ENCODE peak calls at places on chromosomes 1 and 21, in nine cellular contexts. E is ovary, Q is heart right ventricle, F is dorsolateral prefrontal cortex, N is substantia nigra, D is kidney, B is astrocyte, W is body of pancreas, J is A549. A is an unnamed sample.

GRCh38 chr1:238488406-238488805 is 597.7 kb upstream of the ZP4 start:
- DNase-seq in E (no peak), Q (no peak), F (no peak), N (no peak), D (no peak), B (no peak), W (no peak), J (no peak), A (no peak)

GRCh38 chr1:201661823-201662213 is 122.9 kb downstream of the NAV1 start:
- DNase-seq in E (no peak), Q (no peak), F (no peak), N (no peak), D (no peak), B (no peak), W (no peak), J (no peak), A (no peak)

GRCh38 chr21:28904961-28905435 is 87.7 kb downstream of the LTN1 start:
- DNase-seq in E (no peak), Q (no peak), F (no peak), N (no peak), D (no peak), B (no peak), W (no peak), J (no peak), A (no peak)

GRCh38 chr21:30710499-30710898 is 8.1 kb downstream of the KRTAP21-3 start:
- DNase-seq in E (no peak), Q (no peak), F (no peak), N (no peak), D (no peak), B (no peak), W (no peak), J (no peak), A (no peak)

GRCh38 chr1:210541680-210542358 is 213.1 kb downstream of the HHAT start:
- DNase-seq in E (no peak), Q (no peak), F (no peak), N (no peak), D (no peak), B (peak), W (no peak), J (no peak), A (no peak)

GRCh38 chr1:195122497-195122896 is 1485.7 kb downstream of the KCNT2 start:
- DNase-seq in E (no peak), Q (no peak), F (no peak), N (no peak), D (no peak), B (no peak), W (no peak), J (no peak), A (no peak)

GRCh38 chr21:43467785-43468184 is 40.9 kb upstream of the SIK1 start:
- DNase-seq in E (no peak), Q (no peak), F (no peak), N (no peak), D (peak), B (no peak), W (no peak), J (no peak), A (peak)

GRCh38 chr1:8031176-8031785 is 5.2 kb upstream of the ERRFI1 start:
- DNase-seq in E (peak), Q (peak), F (no peak), N (no peak), D (no peak), B (no peak), W (peak), J (no peak), A (no peak)

GRCh38 chr1:15198684-15199083 is 45.1 kb downstream of the TMEM51 start:
- DNase-seq in E (no peak), Q (no peak), F (no peak), N (no peak), D (peak), B (no peak), W (peak), J (no peak), A (no peak)

GRCh38 chr1:109388884-109389637 is 8.7 kb downstream of the SORT1 start:
- DNase-seq in E (no peak), Q (no peak), F (no peak), N (no peak), D (no peak), B (no peak), W (no peak), J (no peak), A (no peak)

GRCh38 chr1:42658880-42659337 is 686 bp downstream of the PPIH start:
- DNase-seq in E (no peak), Q (no peak), F (no peak), N (no peak), D (no peak), B (peak), W (no peak), J (no peak), A (no peak)

GRCh38 chr1:231625975-231626534 is 535 bp upstream of the DISC1 start:
- DNase-seq in E (no peak), Q (no peak), F (no peak), N (no peak), D (no peak), B (no peak), W (no peak), J (no peak), A (no peak)

GRCh38 chr1:62516600-62516999 is 79.8 kb downstream of the USP1 start:
- DNase-seq in E (no peak), Q (no peak), F (no peak), N (no peak), D (no peak), B (no peak), W (no peak), J (no peak), A (no peak)

GRCh38 chr1:202160377-202160940 is at the start of gene PTPN7:
- DNase-seq in E (no peak), Q (no peak), F (no peak), N (no peak), D (no peak), B (no peak), W (no peak), J (no peak), A (no peak)

GRCh38 chr1:184456189-184456588 is 69.4 kb downstream of the C1orf21 start:
- DNase-seq in E (no peak), Q (no peak), F (no peak), N (no peak), D (no peak), B (no peak), W (no peak), J (no peak), A (no peak)

GRCh38 chr1:191696371-191696770 is 461.9 kb upstream of the RGS18 start:
- DNase-seq in E (no peak), Q (no peak), F (no peak), N (no peak), D (no peak), B (no peak), W (no peak), J (no peak), A (no peak)

GRCh38 chr1:72601035-72601674 is 318.8 kb upstream of the NEGR1 start:
- DNase-seq in E (no peak), Q (no peak), F (no peak), N (no peak), D (no peak), B (no peak), W (no peak), J (no peak), A (no peak)

GRCh38 chr21:44994581-44995171 is 54.8 kb downstream of the SLX9 start:
- DNase-seq in E (no peak), Q (no peak), F (no peak), N (no peak), D (peak), B (no peak), W (no peak), J (no peak), A (peak)

GRCh38 chr1:43878854-43879253 is 54.7 kb upstream of the ARTN start:
- DNase-seq in E (no peak), Q (no peak), F (no peak), N (no peak), D (no peak), B (no peak), W (no peak), J (no peak), A (no peak)

GRCh38 chr1:211814313-211814712 is 16.2 kb downstream of the LPGAT1 start:
- DNase-seq in E (no peak), Q (no peak), F (no peak), N (no peak), D (no peak), B (no peak), W (no peak), J (no peak), A (no peak)

GRCh38 chr1:239126881-239127280 is 259.5 kb upstream of the CHRM3 start:
- DNase-seq in E (no peak), Q (no peak), F (no peak), N (no peak), D (no peak), B (peak), W (no peak), J (no peak), A (no peak)

GRCh38 chr1:178146456-178146855 is 52.6 kb downstream of the RASAL2 start:
- DNase-seq in E (no peak), Q (no peak), F (no peak), N (no peak), D (no peak), B (peak), W (no peak), J (no peak), A (no peak)

GRCh38 chr1:147676306-147677085 is 6.2 kb upstream of the ACP6 start:
- DNase-seq in E (no peak), Q (no peak), F (no peak), N (no peak), D (no peak), B (peak), W (no peak), J (peak), A (no peak)

GRCh38 chr1:165356876-165357275 is 361 bp upstream of the LMX1A start:
- DNase-seq in E (no peak), Q (no peak), F (no peak), N (no peak), D (no peak), B (no peak), W (no peak), J (no peak), A (no peak)

GRCh38 chr1:151142411-151143056 is 3.9 kb downstream of the SEMA6C start:
- DNase-seq in E (no peak), Q (peak), F (no peak), N (no peak), D (no peak), B (no peak), W (no peak), J (no peak), A (no peak)

GRCh38 chr1:64687725-64688285 is 57.1 kb upstream of the RAVER2 start:
- DNase-seq in E (peak), Q (no peak), F (no peak), N (no peak), D (no peak), B (peak), W (peak), J (no peak), A (no peak)

GRCh38 chr1:4486408-4487120 is 167.8 kb upstream of the AJAP1 start:
- DNase-seq in E (no peak), Q (no peak), F (no peak), N (no peak), D (no peak), B (no peak), W (no peak), J (no peak), A (no peak)

GRCh38 chr1:178575611-178576331 is 62.9 kb downstream of the TEX35 start:
- DNase-seq in E (no peak), Q (no peak), F (no peak), N (no peak), D (no peak), B (peak), W (no peak), J (no peak), A (no peak)

GRCh38 chr21:44436958-44437357 is 18.4 kb upstream of the LRRC3 start:
- DNase-seq in E (peak), Q (no peak), F (peak), N (no peak), D (peak), B (no peak), W (no peak), J (no peak), A (peak)

GRCh38 chr21:33238565-33239255 is 9.0 kb downstream of the IFNAR2 start:
- DNase-seq in E (no peak), Q (no peak), F (no peak), N (no peak), D (no peak), B (no peak), W (no peak), J (no peak), A (no peak)

GRCh38 chr1:231139659-231140650 is 21.9 kb upstream of the TRIM67 start:
- DNase-seq in E (no peak), Q (no peak), F (no peak), N (no peak), D (no peak), B (peak), W (peak), J (peak), A (no peak)

GRCh38 chr1:218996362-218996761 is 177.3 kb upstream of the LYPLAL1 start:
- DNase-seq in E (no peak), Q (no peak), F (no peak), N (no peak), D (no peak), B (no peak), W (no peak), J (no peak), A (no peak)

GRCh38 chr1:168438626-168439025 is 105.2 kb downstream of the XCL2 start:
- DNase-seq in E (no peak), Q (no peak), F (no peak), N (no peak), D (no peak), B (no peak), W (no peak), J (no peak), A (no peak)

GRCh38 chr1:116508984-116509980 is 61.5 kb downstream of the CD58 start:
- DNase-seq in E (no peak), Q (no peak), F (no peak), N (no peak), D (no peak), B (peak), W (no peak), J (peak), A (no peak)

GRCh38 chr1:6338685-6339084 is 54.9 kb downstream of the ACOT7 start:
- DNase-seq in E (no peak), Q (no peak), F (no peak), N (no peak), D (no peak), B (no peak), W (no peak), J (no peak), A (no peak)

GRCh38 chr21:28283652-28284490 is 708.8 kb downstream of the LTN1 start:
- DNase-seq in E (no peak), Q (peak), F (no peak), N (no peak), D (no peak), B (peak), W (no peak), J (no peak), A (no peak)

GRCh38 chr1:162077900-162078299 is 8.4 kb downstream of the NOS1AP start:
- DNase-seq in E (no peak), Q (no peak), F (no peak), N (no peak), D (no peak), B (no peak), W (no peak), J (no peak), A (no peak)

GRCh38 chr21:42193131-42193671 is 25.7 kb upstream of the ABCG1 start:
- DNase-seq in E (no peak), Q (no peak), F (no peak), N (no peak), D (no peak), B (peak), W (no peak), J (no peak), A (no peak)

GRCh38 chr1:6519491-6519934 is 28.0 kb upstream of the PLEKHG5 start:
- DNase-seq in E (no peak), Q (no peak), F (no peak), N (no peak), D (peak), B (peak), W (no peak), J (no peak), A (no peak)

GRCh38 chr1:232784794-232785193 is 20.4 kb upstream of the MAP10 start:
- DNase-seq in E (no peak), Q (no peak), F (no peak), N (no peak), D (no peak), B (no peak), W (no peak), J (no peak), A (no peak)

GRCh38 chr1:93348104-93348780 is 2.5 kb downstream of the DR1 start:
- DNase-seq in E (no peak), Q (no peak), F (no peak), N (no peak), D (no peak), B (no peak), W (no peak), J (no peak), A (no peak)
- H3K27ac ChIP-seq in E (no peak), Q (peak), F (no peak), N (no peak), D (no peak), B (peak), W (no peak), J (no peak), A (no peak)

DNA sequence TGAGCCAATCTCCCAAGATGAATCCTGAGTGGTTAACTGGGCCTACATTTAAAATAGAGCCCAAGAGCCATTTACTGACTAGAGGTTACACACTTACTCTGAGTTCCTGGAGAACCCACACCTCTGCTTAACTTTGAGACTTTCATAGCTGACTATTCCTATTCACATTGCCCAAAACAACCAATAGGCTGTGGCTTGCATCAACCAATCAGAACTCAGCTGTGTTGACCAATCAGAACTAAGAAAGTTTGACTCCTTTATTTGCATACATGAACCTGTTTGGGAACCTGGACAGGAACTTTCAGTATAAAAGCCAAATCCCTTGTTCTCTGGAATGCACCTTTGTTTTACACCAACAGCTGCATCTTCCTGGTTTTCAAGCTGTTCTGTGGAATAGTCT is 9.5 kb downstream of the ZSWIM5 start:
- DNase-seq in E (no peak), Q (no peak), F (no peak), N (no peak), D (no peak), B (no peak), W (no peak), J (no peak), A (no peak)
- H3K27ac ChIP-seq in E (no peak), Q (no peak), F (no peak), N (no peak), D (no peak), B (no peak), W (no peak), J (no peak), A (no peak)

DNA sequence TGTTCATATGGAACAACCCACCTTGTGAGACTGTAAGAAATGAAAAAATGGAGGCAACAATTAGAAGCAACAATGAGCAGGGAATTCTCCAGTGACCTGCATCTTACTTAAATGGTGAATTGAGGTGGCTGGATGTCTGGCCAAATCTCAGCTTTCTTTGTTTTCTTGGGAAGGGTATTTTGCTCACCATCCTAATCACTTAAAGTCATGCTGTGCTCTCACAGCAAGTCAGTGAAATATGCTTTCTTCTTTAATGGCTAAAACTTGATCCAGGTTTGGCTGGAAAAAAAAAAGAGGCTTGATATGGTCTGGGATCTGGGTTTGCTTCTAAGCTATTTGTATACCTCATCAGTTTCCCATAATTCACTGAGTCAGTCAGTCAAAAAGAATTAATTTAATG is 124.8 kb downstream of the ESRRG start:
- DNase-seq in E (no peak), Q (no peak), F (no peak), N (no peak), D (no peak), B (no peak), W (no peak), J (no peak), A (no peak)
- H3K27ac ChIP-seq in E (no peak), Q (no peak), F (no peak), N (no peak), D (no peak), B (no peak), W (no peak), J (no peak), A (no peak)

GRCh38 chr1:85315789-85316188 is 39.4 kb upstream of the BCL10 start:
- DNase-seq in E (no peak), Q (peak), F (no peak), N (no peak), D (no peak), B (no peak), W (no peak), J (no peak), A (no peak)
- H3K27ac ChIP-seq in E (no peak), Q (peak), F (no peak), N (no peak), D (no peak), B (peak), W (no peak), J (no peak), A (no peak)